ENCODE peak calls at places on chromosomes 12 and 14, in six cellular contexts. R is HCT116, K is SK-N-SH, E is GM12878, J is H1, B is HepG2. Q is an unnamed sample. For H3K36me3, the result is how much of the 10 kb centered on the place peaks cover.

GRCh38 chr12:105705235-105705634 is 374.7 kb downstream of the C12orf75 start:
- DNase-seq in R (no peak), K (no peak), E (no peak), J (no peak), B (no peak), Q (no peak)

GRCh38 chr14:104443391-104444158 is 136.0 kb upstream of the C14orf180 start:
- DNase-seq in R (no peak), K (peak), E (no peak), J (peak), B (no peak), Q (no peak)

GRCh38 chr12:47079365-47079893 is at the start of gene PCED1B:
- DNase-seq in R (no peak), K (peak), E (no peak), J (no peak), B (peak), Q (no peak)

GRCh38 chr12:15669256-15669948 is 119.8 kb downstream of the EPS8 start:
- DNase-seq in R (no peak), K (no peak), E (no peak), J (no peak), B (no peak), Q (no peak)

GRCh38 chr12:53991077-53991460 is 6.1 kb downstream of the HOXC10 start:
- DNase-seq in R (no peak), K (no peak), E (no peak), J (no peak), B (no peak), Q (no peak)

GRCh38 chr12:107448198-107448597 is 237.4 kb upstream of the PWP1 start:
- DNase-seq in R (peak), K (peak), E (no peak), J (no peak), B (no peak), Q (peak)

GRCh38 chr12:9760699-9761406 is at the start of gene CD69:
- DNase-seq in R (no peak), K (no peak), E (peak), J (no peak), B (no peak), Q (no peak)

GRCh38 chr14:101359221-101360044 is 201.9 kb upstream of the DIO3 start:
- DNase-seq in R (no peak), K (no peak), E (no peak), J (no peak), B (no peak), Q (no peak)

GRCh38 chr14:100317897-100318808 is 5.0 kb upstream of the SLC25A47 start:
- DNase-seq in R (peak), K (peak), E (no peak), J (peak), B (no peak), Q (peak)

GRCh38 chr12:112031472-112031871 is 18.2 kb downstream of the ERP29 start:
- DNase-seq in R (no peak), K (no peak), E (no peak), J (no peak), B (no peak), Q (no peak)

GRCh38 chr12:101715045-101715444 is 17.6 kb downstream of the CHPT1 start:
- DNase-seq in R (no peak), K (no peak), E (no peak), J (no peak), B (no peak), Q (no peak)

GRCh38 chr12:106113042-106113441 is 25.7 kb downstream of the NUAK1 start:
- DNase-seq in R (peak), K (no peak), E (peak), J (no peak), B (no peak), Q (no peak)

GRCh38 chr12:104498211-104498801 is 41.6 kb downstream of the CHST11 start:
- DNase-seq in R (peak), K (no peak), E (no peak), J (no peak), B (no peak), Q (no peak)

GRCh38 chr12:47394070-47394469 is 311.8 kb downstream of the RPAP3 start:
- DNase-seq in R (no peak), K (no peak), E (no peak), J (no peak), B (no peak), Q (no peak)

GRCh38 chr12:76711241-76711640 is 52.7 kb upstream of the ZDHHC17 start:
- DNase-seq in R (no peak), K (no peak), E (no peak), J (no peak), B (no peak), Q (no peak)

GRCh38 chr14:92503756-92504491 is 9.7 kb upstream of the RIN3 start:
- DNase-seq in R (peak), K (no peak), E (no peak), J (no peak), B (peak), Q (no peak)

GRCh38 chr12:105915997-105916697 is 222.6 kb downstream of the NUAK1 start:
- DNase-seq in R (no peak), K (no peak), E (no peak), J (no peak), B (no peak), Q (no peak)

DNA sequence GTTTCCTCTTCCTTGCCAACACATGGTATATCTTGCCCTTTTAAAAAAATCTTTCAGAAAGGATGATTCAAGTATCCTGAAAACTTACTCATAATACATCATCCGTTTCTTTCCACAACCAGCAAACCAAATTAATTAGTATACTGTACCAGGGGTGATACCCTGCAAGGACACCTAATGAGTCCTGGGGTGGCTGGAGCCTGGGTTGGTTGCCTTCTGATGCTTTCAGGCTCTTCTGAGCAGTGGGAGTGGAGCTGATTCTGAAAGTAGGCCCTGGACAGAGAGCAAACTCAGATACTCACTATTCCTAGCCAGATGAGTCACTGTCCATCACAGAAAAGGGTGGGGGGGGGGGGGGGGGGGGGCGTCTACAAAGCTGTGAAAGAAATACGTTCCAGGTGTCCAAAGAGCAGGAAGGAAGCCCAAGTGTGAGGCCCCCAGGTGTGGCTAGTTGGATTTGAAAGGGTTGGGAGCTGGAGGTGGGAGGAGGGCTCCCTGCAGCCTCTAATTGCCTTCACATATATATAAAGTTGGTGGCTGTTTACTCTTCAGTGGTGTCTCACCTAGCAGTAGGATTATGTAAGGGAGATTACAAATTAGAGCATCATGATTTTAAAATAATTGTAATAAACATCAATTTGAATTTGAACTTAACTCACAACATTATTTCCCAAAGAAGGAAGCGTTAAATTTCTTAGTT is 36.5 kb downstream of the FBXO33 start:
- DNase-seq in R (no peak), K (no peak), E (no peak), J (no peak), B (no peak), Q (no peak)
- TF ChIP-seq YY1 in R (no peak), K (no peak), E (no peak), J (no peak), B (no peak), Q (no peak)

DNA sequence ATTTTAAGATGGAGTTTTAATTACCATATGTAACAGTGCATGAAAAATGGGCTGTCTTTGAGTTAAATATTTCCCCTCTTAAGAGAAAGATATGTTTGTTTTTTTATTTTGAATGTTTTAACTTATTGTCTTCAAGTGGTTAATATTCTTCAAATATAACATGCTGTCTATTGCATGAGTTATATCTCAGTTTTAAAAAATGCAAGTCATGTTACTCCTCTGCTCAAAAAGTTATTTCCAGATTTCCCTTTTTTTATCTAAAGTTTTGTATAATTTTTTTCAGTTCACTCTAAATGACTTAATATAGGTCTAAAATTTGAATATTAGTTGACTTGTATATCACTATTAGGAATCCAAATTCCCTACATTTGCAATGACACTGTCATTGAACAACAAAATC is 5.9 kb upstream of the KCNMB4 start:
- DNase-seq in R (no peak), K (no peak), E (no peak), J (no peak), B (no peak), Q (no peak)
- H3K36me3 ChIP-seq in R (under half), K (under half), E (under half), J (under half), B (under half), Q (under half)

DNA sequence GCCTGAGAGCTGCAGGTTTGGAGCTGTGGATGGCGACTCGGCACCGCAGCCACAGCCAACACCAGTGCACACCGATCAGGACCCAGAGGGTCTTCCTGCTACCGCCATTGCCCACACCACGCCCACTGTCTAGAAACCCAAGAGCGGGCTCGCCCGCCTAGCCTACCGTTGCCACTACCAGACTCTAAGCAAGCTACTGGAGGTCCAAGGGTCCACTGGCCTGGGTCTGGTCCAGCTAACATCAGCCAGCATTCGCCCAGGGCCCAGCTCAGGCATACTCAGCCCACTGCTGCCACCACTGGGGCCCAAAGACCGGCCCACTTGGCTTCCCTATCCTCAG is 30.5 kb upstream of the MON2 start:
- DNase-seq in R (no peak), K (no peak), E (no peak), J (no peak), B (no peak), Q (no peak)
- TF ChIP-seq YY1 in R (no peak), K (no peak), E (no peak), J (no peak), B (no peak), Q (no peak)

GRCh38 chr12:12642916-12643315 is 31.2 kb downstream of the CREBL2 start:
- DNase-seq in R (no peak), K (no peak), E (no peak), J (no peak), B (no peak), Q (no peak)

GRCh38 chr12:12645485-12645884 is 33.8 kb downstream of the CREBL2 start:
- DNase-seq in R (peak), K (peak), E (no peak), J (no peak), B (peak), Q (peak)

GRCh38 chr12:12636641-12637040 is 25.0 kb downstream of the CREBL2 start:
- DNase-seq in R (no peak), K (no peak), E (no peak), J (no peak), B (no peak), Q (no peak)

GRCh38 chr12:12646483-12647072 is 34.9 kb downstream of the CREBL2 start:
- DNase-seq in R (no peak), K (no peak), E (no peak), J (no peak), B (no peak), Q (no peak)

DNA sequence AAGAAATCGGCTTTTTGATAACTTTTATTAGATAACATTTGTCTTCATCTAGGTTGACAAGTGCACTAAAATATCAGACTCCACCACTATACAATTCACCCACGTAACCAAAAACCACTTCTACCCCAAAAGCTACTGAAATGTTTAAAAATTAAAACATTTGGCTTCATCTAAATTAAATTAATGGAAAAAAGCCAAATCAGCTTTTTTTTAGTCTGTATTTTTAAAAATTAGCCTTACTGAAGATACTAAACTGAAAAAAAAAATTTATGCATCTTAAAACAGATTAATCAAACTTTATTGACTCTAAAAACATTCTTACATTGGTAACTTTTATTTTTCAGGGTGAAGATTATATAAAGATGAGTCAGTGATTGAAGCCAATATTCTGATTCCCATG is 30.0 kb downstream of the CREBL2 start:
- DNase-seq in R (no peak), K (no peak), E (no peak), J (no peak), B (no peak), Q (no peak)
- H3K36me3 ChIP-seq in R (under half), K (under half), E (under half), J (under half), B (under half), Q (under half)

GRCh38 chr14:54258382-54258781 is 138.4 kb upstream of the CDKN3 start:
- DNase-seq in R (no peak), K (no peak), E (no peak), J (no peak), B (peak), Q (no peak)
- TF ChIP-seq YY1 in R (no peak), K (no peak), E (no peak), J (no peak), B (no peak), Q (no peak)

GRCh38 chr12:118032188-118032587 is 15.7 kb downstream of the RFC5 start:
- DNase-seq in R (no peak), K (no peak), E (no peak), J (no peak), B (no peak), Q (no peak)
- H3K36me3 ChIP-seq in R (under half), K (half or more), E (under half), J (half or more), B (under half), Q (half or more)

GRCh38 chr12:48580831-48581230 is 11.0 kb upstream of the LALBA start:
- DNase-seq in R (no peak), K (no peak), E (no peak), J (no peak), B (no peak), Q (no peak)
- TF ChIP-seq YY1 in R (no peak), K (no peak), E (no peak), J (no peak), B (no peak), Q (no peak)

DNA sequence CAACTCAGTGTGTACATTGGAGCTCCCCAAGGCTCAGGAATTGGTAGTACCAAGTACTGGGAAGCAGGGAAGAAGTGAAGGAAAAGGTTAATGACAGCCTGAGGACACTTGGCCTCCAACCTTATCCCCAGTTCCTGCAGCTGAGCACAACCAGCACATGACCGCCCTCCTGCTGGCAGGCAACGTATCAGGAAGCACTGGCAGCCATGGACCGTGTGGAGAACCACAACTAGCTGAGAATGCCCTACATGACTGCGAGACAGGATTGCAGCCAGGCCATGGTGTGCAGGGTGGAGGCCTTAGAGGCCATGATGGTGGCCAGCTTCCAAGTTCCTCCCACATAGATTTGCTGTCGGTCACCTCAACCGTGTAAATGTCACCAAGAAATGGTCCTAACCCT is 26.8 kb downstream of the PYGL start:
- DNase-seq in R (no peak), K (no peak), E (no peak), J (no peak), B (no peak), Q (no peak)
- H3K36me3 ChIP-seq in R (half or more), K (under half), E (under half), J (under half), B (under half), Q (under half)

DNA sequence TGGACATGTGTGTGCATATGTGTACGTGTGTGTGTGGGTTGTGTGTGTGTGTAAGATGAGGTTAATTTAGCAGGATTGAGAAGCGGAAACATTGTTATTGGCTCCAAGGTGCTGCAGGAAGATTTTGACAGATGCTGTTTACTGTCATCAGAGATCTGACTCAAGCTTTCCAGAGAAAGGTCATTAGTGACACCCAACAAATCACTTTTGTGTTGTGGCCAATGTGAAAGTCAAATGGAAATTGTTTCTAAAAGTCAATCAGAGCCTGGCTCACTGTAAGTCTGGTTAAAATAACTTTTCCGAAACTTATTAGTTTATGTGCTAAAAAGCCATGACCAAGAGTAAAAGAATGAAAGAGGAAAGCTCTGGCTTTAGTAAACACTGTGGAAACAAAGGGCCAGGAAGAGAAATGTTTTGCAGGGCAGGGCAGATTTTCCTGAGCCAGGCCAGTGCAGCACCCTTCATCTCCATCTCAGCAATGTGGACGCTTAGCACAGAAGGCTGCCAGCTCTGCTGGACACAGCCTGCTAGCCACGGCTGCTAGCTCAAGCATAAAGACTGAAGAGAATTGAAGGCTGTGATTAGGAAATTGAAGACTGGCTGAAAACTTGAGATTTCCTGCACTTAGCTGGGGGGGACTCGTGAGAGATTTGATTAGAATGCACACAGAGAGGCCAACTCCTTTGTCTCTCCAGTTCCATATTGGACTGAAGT is 235.8 kb downstream of the NEDD1 start:
- DNase-seq in R (no peak), K (no peak), E (no peak), J (no peak), B (no peak), Q (no peak)
- TF ChIP-seq YY1 in R (no peak), K (no peak), E (no peak), J (no peak), B (no peak), Q (no peak)